ENCODE peak calls at places on chromosomes 7 and 10, in nine cellular contexts. B, M, D, R, C, N, G, O and W are unnamed samples.

GRCh38 chr7:43943702-43944187 is 17.5 kb downstream of the UBE2D4 start:
- DNase-seq in C (no peak), G (no peak), R (no peak), N (no peak), B (no peak), M (no peak), O (no peak), D (no peak), W (no peak)

GRCh38 chr10:59580257-59580863 is 129.3 kb downstream of the SLC16A9 start:
- DNase-seq in D (peak; percentile 26), B (no peak), O (peak; percentile 49), M (no peak), G (peak; percentile 29), N (peak; percentile 30), R (peak; percentile 14), C (peak; percentile 60), W (peak; percentile 45)

GRCh38 chr10:48737866-48738265 is 53.2 kb downstream of the WDFY4 start:
- DNase-seq in D (no peak), R (no peak), C (no peak), N (no peak), M (no peak), G (no peak), B (no peak), O (no peak), W (no peak)

GRCh38 chr10:88835910-88836221 is 15.8 kb downstream of the ANKRD22 start:
- DNase-seq in G (no peak), O (no peak), C (no peak), M (no peak), R (no peak), B (no peak), N (no peak), D (no peak), W (no peak)

GRCh38 chr7:95190515-95190914 is 133.8 kb downstream of the PON1 start:
- DNase-seq in B (no peak), G (no peak), R (no peak), C (peak; percentile 34), N (peak; percentile 39), D (no peak), O (no peak), M (no peak), W (peak; percentile 31)

GRCh38 chr7:47326220-47326619 is 255.7 kb downstream of the TNS3 start:
- DNase-seq in B (no peak), C (peak; percentile 40), G (no peak), R (no peak), D (peak; percentile 34), O (peak; percentile 68), M (no peak), N (peak; percentile 82), W (peak; percentile 73)

GRCh38 chr10:33196710-33197406 is 137.6 kb downstream of the NRP1 start:
- DNase-seq in C (no peak), N (no peak), B (no peak), M (no peak), O (peak; percentile 40), R (no peak), D (no peak), G (no peak), W (no peak)

GRCh38 chr7:123872908-123873307 is 27.9 kb downstream of the HYAL4 start:
- DNase-seq in B (no peak), C (no peak), D (no peak), O (no peak), M (no peak), G (no peak), N (no peak), R (no peak), W (no peak)

GRCh38 chr10:35453855-35454532 is 117.7 kb downstream of the CCNY start:
- DNase-seq in R (no peak), M (no peak), O (no peak), C (no peak), G (no peak), D (peak; percentile 70), B (no peak), N (peak; percentile 19), W (no peak)

GRCh38 chr10:97456034-97456685 is 10.2 kb downstream of the ZDHHC16 start:
- DNase-seq in R (no peak), B (no peak), G (no peak), O (no peak), C (no peak), N (peak; percentile 25), M (no peak), D (no peak), W (no peak)

GRCh38 chr7:50682079-50682478 is 100.6 kb downstream of the GRB10 start:
- DNase-seq in B (no peak), O (no peak), M (no peak), D (no peak), G (no peak), N (peak; percentile 32), R (no peak), C (no peak), W (no peak)

GRCh38 chr7:117217636-117218035 is 105.2 kb downstream of the WNT2 start:
- DNase-seq in M (no peak), C (no peak), D (no peak), R (no peak), G (no peak), O (no peak), B (no peak), N (no peak), W (no peak)

GRCh38 chr10:51789118-51789517 is 89.7 kb upstream of the CSTF2T start:
- DNase-seq in B (no peak), M (no peak), O (no peak), C (no peak), R (no peak), D (no peak), N (no peak), G (no peak), W (no peak)

GRCh38 chr7:37592366-37592765 is 91.2 kb upstream of the GPR141 start:
- DNase-seq in O (no peak), D (no peak), G (no peak), C (no peak), M (no peak), N (no peak), R (no peak), B (no peak), W (no peak)

GRCh38 chr7:8441106-8441590 is 7.7 kb downstream of the NXPH1 start:
- DNase-seq in B (no peak), N (no peak), C (peak; percentile 61), D (no peak), M (no peak), O (no peak), G (no peak), R (no peak), W (peak; percentile 33)

GRCh38 chr10:71512794-71513379 is 116.2 kb downstream of the CDH23 start:
- DNase-seq in R (no peak), M (no peak), D (peak; percentile 25), B (no peak), G (no peak), O (peak; percentile 67), C (no peak), N (no peak), W (no peak)

GRCh38 chr10:106078796-106079576 is 1085.5 kb downstream of the SORCS1 start:
- DNase-seq in D (no peak), B (no peak), M (no peak), O (no peak), G (no peak), N (peak; percentile 5), C (peak; percentile 18), R (peak; percentile 23), W (peak; percentile 19)

GRCh38 chr7:135936497-135937217 is 40.5 kb downstream of the MTPN start:
- DNase-seq in D (no peak), B (no peak), N (no peak), C (no peak), R (no peak), O (no peak), G (no peak), M (no peak), W (peak; percentile 79)